ENCODE peak calls at places on chromosomes 5 and 9, in nine cellular contexts. Q is H1, J is progenitor cell of endocrine pancreas, M is fibroblast of lung, V is HepG2, P is HL-60, U is brain microvascular endothelial cell, Z is H9, T is GM23338. O is an unnamed sample.

GRCh38 chr5:1374680-1375055 is 29.8 kb upstream of the CLPTM1L start:
- DNase-seq in U (no peak), J (no peak), P (no peak), T (no peak), V (no peak), Z (no peak), Q (no peak), M (no peak), O (no peak)

GRCh38 chr5:6745706-6746217 is 32.5 kb downstream of the TENT4A start:
- DNase-seq in J (no peak), U (peak), T (peak), Q (no peak), V (peak), M (peak), P (no peak), Z (no peak), O (no peak)

GRCh38 chr5:126274819-126275218 is 148.4 kb upstream of the GRAMD2B start:
- DNase-seq in P (no peak), M (no peak), V (no peak), Q (no peak), U (no peak), Z (no peak), J (no peak), T (no peak), O (no peak)

GRCh38 chr9:17627641-17628040 is 48.8 kb downstream of the SH3GL2 start:
- DNase-seq in P (no peak), Z (no peak), J (no peak), V (no peak), M (peak), T (no peak), Q (no peak), U (no peak), O (no peak)

GRCh38 chr9:121887553-121888437 is 205.3 kb downstream of the TTLL11 start:
- DNase-seq in Z (no peak), Q (no peak), M (peak), J (no peak), P (no peak), V (no peak), U (peak), T (no peak), O (peak)

GRCh38 chr9:122131401-122131921 is 28.1 kb downstream of the NDUFA8 start:
- DNase-seq in U (no peak), T (peak), J (no peak), Z (peak), V (no peak), M (no peak), Q (peak), P (no peak), O (no peak)

GRCh38 chr9:98380065-98380681 is 124.7 kb upstream of the TBC1D2 start:
- DNase-seq in P (no peak), V (no peak), Q (peak), T (peak), M (peak), J (no peak), U (peak), Z (peak), O (no peak)

GRCh38 chr5:83227611-83228010 is 150.3 kb downstream of the XRCC4 start:
- DNase-seq in V (no peak), U (no peak), M (peak), J (no peak), T (no peak), Z (no peak), P (no peak), Q (no peak), O (no peak)

GRCh38 chr5:43658499-43658898 is 55.5 kb downstream of the NNT start:
- DNase-seq in M (peak), J (no peak), V (no peak), Q (no peak), T (no peak), P (no peak), U (peak), Z (no peak), O (no peak)

GRCh38 chr5:34533582-34534236 is 122.4 kb upstream of the RAI14 start:
- DNase-seq in V (no peak), Z (no peak), U (no peak), T (no peak), M (peak), P (no peak), Q (no peak), J (no peak), O (no peak)

GRCh38 chr5:91297994-91298393 is 85.1 kb downstream of the ARRDC3 start:
- DNase-seq in Q (no peak), T (no peak), V (no peak), J (no peak), Z (no peak), P (no peak), U (no peak), M (no peak), O (no peak)

GRCh38 chr5:167513383-167513782 is 778.1 kb upstream of the WWC1 start:
- DNase-seq in M (no peak), U (no peak), T (no peak), V (no peak), P (no peak), Z (no peak), J (no peak), Q (no peak), O (no peak)

GRCh38 chr5:74173260-74173659 is 467.3 kb downstream of the ENC1 start:
- DNase-seq in P (no peak), J (no peak), U (no peak), V (no peak), M (peak), Z (no peak), Q (no peak), T (peak), O (no peak)

GRCh38 chr9:3968891-3969290 is 331.0 kb downstream of the GLIS3 start:
- DNase-seq in V (peak), Z (no peak), U (no peak), Q (no peak), T (no peak), M (peak), J (no peak), P (no peak), O (no peak)

GRCh38 chr9:116646661-116647514 is 40.2 kb upstream of the TRIM32 start:
- DNase-seq in T (peak), M (peak), Q (no peak), U (peak), V (peak), J (no peak), Z (no peak), P (no peak), O (no peak)

GRCh38 chr5:176534640-176535039 is 2.6 kb downstream of the RNF44 start:
- DNase-seq in V (no peak), T (no peak), Z (no peak), J (no peak), Q (no peak), U (no peak), P (no peak), M (no peak), O (no peak)

GRCh38 chr9:96293481-96293880 is 8.5 kb downstream of the HSD17B3 start:
- DNase-seq in V (no peak), Q (no peak), M (peak), J (no peak), P (no peak), T (peak), U (peak), Z (no peak), O (no peak)

GRCh38 chr9:6641561-6641960 is 4.0 kb downstream of the GLDC start:
- DNase-seq in Q (no peak), M (no peak), P (no peak), Z (no peak), U (no peak), J (no peak), T (no peak), V (no peak), O (no peak)

GRCh38 chr5:142063878-142064331 is 44.7 kb upstream of the NDFIP1 start:
- DNase-seq in T (peak), Q (peak), Z (peak), J (no peak), V (peak), P (no peak), M (peak), U (peak), O (peak)

GRCh38 chr5:6510132-6510531 is 61.5 kb downstream of the UBE2QL1 start:
- DNase-seq in Z (no peak), V (no peak), U (no peak), P (no peak), T (no peak), M (no peak), J (no peak), Q (no peak), O (peak)

GRCh38 chr5:171316258-171317121 is 7.4 kb downstream of the TLX3 start:
- DNase-seq in Z (peak), U (no peak), M (peak), T (peak), P (no peak), J (no peak), Q (peak), V (no peak), O (peak)

GRCh38 chr9:94904806-94905205 is 178.3 kb downstream of the AOPEP start:
- DNase-seq in M (no peak), U (no peak), P (no peak), J (no peak), T (no peak), V (peak), Q (no peak), Z (no peak), O (no peak)

GRCh38 chr5:170151105-170151831 is 45.6 kb downstream of the FOXI1 start:
- DNase-seq in J (peak), Z (peak), T (peak), M (peak), P (no peak), Q (peak), V (peak), U (peak), O (peak)

GRCh38 chr9:24035816-24036215 is 209.8 kb upstream of the ELAVL2 start:
- DNase-seq in Q (no peak), U (no peak), T (no peak), Z (no peak), V (no peak), P (no peak), M (no peak), J (no peak), O (no peak)

GRCh38 chr5:129096382-129096991 is 1.9 kb downstream of the ISOC1 start:
- DNase-seq in J (no peak), P (no peak), T (peak), Z (no peak), U (no peak), M (no peak), Q (no peak), V (no peak), O (no peak)

GRCh38 chr5:131466171-131466766 is 168.8 kb downstream of the RAPGEF6 start:
- DNase-seq in Z (no peak), T (no peak), J (no peak), Q (no peak), V (no peak), P (no peak), U (peak), M (peak), O (no peak)

GRCh38 chr9:70579686-70580085 is 165.2 kb upstream of the KLF9 start:
- DNase-seq in M (no peak), P (no peak), V (no peak), T (no peak), Z (no peak), Q (no peak), U (no peak), J (no peak), O (no peak)

GRCh38 chr9:70577671-70578070 is 163.2 kb upstream of the KLF9 start:
- DNase-seq in Q (no peak), V (no peak), M (no peak), J (no peak), Z (no peak), U (no peak), P (no peak), T (no peak), O (no peak)

GRCh38 chr9:70576121-70576520 is 161.7 kb upstream of the KLF9 start:
- DNase-seq in P (no peak), U (no peak), V (no peak), Q (no peak), M (no peak), T (no peak), Z (no peak), J (no peak), O (no peak)

GRCh38 chr9:70580593-70581195 is 166.2 kb upstream of the KLF9 start:
- DNase-seq in J (no peak), Z (no peak), Q (no peak), V (no peak), P (no peak), T (no peak), M (no peak), U (no peak), O (no peak)

DNA sequence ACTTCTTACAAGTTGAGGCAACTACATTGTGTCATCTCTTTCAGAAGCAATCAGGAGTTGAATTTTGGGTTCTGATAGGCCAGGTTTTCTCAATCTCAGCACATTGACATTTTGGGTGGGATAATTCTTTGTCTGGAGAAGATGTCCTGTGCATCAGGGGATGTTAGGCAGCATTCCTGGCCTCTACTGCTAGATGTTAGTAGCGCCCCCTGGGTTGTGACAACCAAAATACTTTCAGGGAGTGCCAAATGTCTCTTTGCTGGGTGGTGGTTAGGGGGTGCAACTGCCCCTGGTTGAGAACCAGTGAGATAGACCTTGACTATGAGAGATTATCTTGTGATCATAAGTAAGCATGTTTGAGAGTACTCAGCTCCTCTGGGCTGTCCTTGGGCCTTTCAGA is 164.3 kb upstream of the KLF9 start:
- DNase-seq in Q (no peak), T (peak), U (no peak), Z (no peak), V (no peak), J (no peak), P (no peak), M (no peak), O (no peak)
- TF ChIP-seq CTCF in Q (peak), T (peak), U (peak), Z (peak), V (peak), J (no peak), P (no peak), M (no peak), O (no peak)

DNA sequence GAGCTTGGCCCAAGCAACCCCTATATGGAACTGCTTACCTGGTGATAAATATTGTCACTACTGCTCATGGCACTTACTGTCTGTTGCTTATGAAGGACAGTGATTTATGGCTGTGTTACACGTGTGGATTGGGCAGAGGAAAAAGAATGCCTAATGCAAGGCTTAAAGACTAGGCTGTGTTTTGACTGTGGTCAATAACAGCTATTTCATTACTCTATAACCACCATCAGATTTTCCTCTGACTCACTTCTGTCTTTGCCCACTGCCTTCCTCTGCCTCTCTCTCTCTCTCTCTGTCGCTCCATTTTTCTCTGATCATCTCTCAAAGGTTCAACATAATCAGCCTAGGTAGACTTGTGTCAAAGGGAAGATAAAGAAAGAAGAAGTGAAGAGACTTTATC is 96.2 kb downstream of the TLR4 start:
- DNase-seq in Z (no peak), V (no peak), P (no peak), Q (no peak), U (no peak), M (no peak), J (no peak), T (no peak), O (no peak)
- TF ChIP-seq CTCF in Z (no peak), V (no peak), P (no peak), Q (no peak), U (no peak), M (no peak), J (no peak), T (no peak), O (no peak)

GRCh38 chr5:16691731-16692130 is 74.9 kb upstream of the RETREG1 start:
- DNase-seq in M (no peak), Z (no peak), U (no peak), T (no peak), V (no peak), Q (no peak), P (no peak), J (no peak), O (no peak)

GRCh38 chr5:16687898-16688297 is 71.1 kb upstream of the RETREG1 start:
- DNase-seq in M (no peak), J (no peak), U (no peak), V (no peak), Q (no peak), P (no peak), Z (no peak), T (no peak), O (no peak)

GRCh38 chr5:16685069-16685468 is 68.3 kb upstream of the RETREG1 start:
- DNase-seq in Q (no peak), J (no peak), P (no peak), T (no peak), V (no peak), M (no peak), U (no peak), Z (no peak), O (no peak)

GRCh38 chr5:16693879-16694278 is 77.1 kb upstream of the RETREG1 start:
- DNase-seq in V (no peak), Z (no peak), M (no peak), P (no peak), U (no peak), J (no peak), T (no peak), Q (no peak), O (no peak)

DNA sequence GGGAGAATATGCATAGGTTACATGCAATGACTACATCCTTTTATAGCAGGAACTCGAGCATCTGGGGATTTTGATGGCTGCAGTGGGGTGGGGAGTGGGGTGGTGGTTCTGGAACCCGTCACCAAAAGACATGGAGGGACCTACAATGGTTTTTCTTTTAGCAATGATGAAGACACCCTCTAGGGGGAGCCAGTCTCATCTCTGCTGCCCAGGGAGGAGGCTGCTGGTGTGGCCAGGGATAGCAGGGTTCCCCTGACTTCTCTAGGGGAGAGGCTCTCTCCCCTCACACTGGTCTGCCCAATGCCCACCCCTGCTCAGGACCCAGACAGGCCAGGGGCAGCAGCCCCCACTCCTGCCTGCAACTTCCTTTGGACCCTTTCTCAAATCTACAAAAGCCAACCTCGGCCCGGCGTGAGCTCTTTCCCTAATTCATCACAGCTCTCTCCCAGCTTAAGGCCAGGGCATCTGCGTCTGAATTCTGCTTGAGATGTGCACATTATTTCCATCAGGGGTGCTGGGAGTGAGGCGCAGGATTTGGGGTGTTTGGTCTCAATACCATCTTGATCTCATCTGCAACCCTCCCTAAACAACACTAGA is 73.5 kb upstream of the RETREG1 start:
- DNase-seq in T (peak), J (peak), Z (peak), M (peak), P (peak), Q (peak), V (peak), U (peak), O (no peak)
- TF ChIP-seq CTCF in T (peak), J (peak), Z (peak), M (peak), P (peak), Q (peak), V (peak), U (peak), O (no peak)

DNA sequence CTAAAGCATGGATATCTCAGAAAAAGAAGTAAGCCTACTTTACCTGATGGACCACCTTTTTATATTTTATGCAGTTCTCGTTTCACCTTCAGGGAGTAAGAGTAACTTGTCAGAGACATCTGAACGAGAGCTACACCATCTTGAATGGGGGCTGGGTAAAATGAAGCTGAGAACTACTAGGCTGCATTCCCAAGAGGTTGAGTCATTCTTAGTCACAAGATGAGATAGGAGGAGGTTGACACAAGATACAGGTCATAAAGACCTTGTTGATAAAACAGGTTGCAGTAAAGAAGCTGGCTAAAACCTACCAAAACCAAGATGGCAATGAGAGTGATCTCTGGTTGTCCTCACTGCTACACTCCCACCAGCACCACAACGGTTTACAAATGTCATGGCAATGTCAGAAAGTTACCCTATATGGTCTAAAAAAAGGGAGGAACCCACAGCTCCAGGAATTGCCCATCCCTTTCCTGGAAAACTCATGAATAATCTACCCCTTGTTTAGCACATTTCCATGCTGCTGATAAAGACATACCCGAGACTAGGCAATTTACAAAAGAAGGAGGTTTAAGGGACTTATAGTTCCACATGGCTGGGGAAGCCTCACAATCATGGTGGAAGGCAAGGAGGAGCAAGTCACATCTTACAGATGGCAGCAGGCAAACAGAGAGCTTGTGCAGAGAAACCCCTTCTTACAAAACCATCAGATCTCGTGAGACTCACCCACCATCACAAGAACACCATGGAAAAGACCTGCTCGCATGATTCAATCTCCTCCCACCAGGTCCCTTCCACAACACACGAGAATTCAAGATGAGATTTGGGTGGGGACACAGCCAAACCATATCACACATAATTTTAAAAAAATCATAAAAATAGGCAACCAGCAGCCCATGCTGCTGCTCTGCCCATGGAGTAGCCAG is 62.5 kb downstream of the GIN1 start:
- DNase-seq in M (peak), U (peak), Z (no peak), T (no peak), J (no peak), V (no peak), Q (no peak), P (no peak), O (no peak)
- TF ChIP-seq CTCF in M (no peak), U (no peak), Z (no peak), T (no peak), J (no peak), V (no peak), Q (no peak), P (no peak), O (no peak)

GRCh38 chr9:114464652-114465051 is 40.6 kb downstream of the WHRN start:
- DNase-seq in Q (no peak), T (no peak), V (no peak), U (no peak), J (no peak), M (no peak), Z (no peak), P (no peak), O (peak)
- TF ChIP-seq CTCF in Q (no peak), T (no peak), V (no peak), U (no peak), J (no peak), M (no peak), Z (no peak), P (no peak), O (no peak)

DNA sequence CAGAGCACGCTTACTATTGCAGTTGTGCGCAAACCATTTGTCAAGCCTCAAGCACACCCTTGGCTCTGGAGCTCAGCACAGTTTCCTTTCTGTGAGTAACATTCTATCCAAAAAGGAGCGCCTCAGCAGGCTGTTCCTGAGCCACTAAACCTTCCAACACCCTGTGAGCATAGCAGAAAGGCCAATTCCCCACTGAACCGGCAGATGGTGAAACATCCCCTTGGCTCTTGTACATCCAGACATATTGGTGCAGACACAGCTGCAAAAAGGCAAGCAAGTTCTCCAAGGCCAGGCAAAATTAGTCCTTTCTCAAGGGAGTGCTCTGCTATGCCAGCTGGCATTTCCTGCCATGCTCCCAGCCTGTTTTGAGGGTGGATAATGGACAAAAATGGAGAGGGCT is 44.1 kb upstream of the CEMIP2 start:
- DNase-seq in Z (no peak), J (no peak), U (no peak), T (no peak), V (no peak), Q (no peak), P (no peak), M (peak), O (peak)
- TF ChIP-seq CTCF in Z (no peak), J (no peak), U (peak), T (no peak), V (no peak), Q (no peak), P (no peak), M (peak), O (no peak)

O was measured in coronary artery.